ENCODE peak calls at places on chromosomes 5 and 9, in six cellular contexts. R is Caki2, J is heart left ventricle, N is stomach, C is EH, E is bronchial epithelial cell. I is an unnamed sample.

GRCh38 chr5:128111818-128112448 is 28.4 kb downstream of the SLC12A2 start:
- DNase-seq in R (peak), C (peak), E (peak), N (no peak), J (no peak), I (peak)

GRCh38 chr9:107308461-107308860 is 25.4 kb downstream of the RAD23B start:
- DNase-seq in E (no peak), R (no peak), N (no peak), C (no peak), J (no peak), I (no peak)

GRCh38 chr5:80884851-80885697 is 75.1 kb upstream of the RASGRF2 start:
- DNase-seq in E (peak), R (no peak), C (peak), N (no peak), J (no peak), I (peak)

GRCh38 chr5:143886621-143887301 is 74.8 kb downstream of the HMHB1 start:
- DNase-seq in C (no peak), R (no peak), E (no peak), N (no peak), J (no peak), I (no peak)

GRCh38 chr9:121369595-121370265 is at the start of gene STOM:
- DNase-seq in R (no peak), E (peak), N (peak), C (peak), J (peak), I (peak)

GRCh38 chr5:142644640-142645361 is 41.1 kb downstream of the FGF1 start:
- DNase-seq in J (no peak), N (no peak), C (peak), R (peak), E (peak), I (peak)

GRCh38 chr9:97382099-97382718 is 29.7 kb upstream of the TDRD7 start:
- DNase-seq in J (no peak), E (no peak), R (peak), N (no peak), C (no peak), I (peak)

GRCh38 chr5:25754895-25755294 is 1110.1 kb upstream of the CDH10 start:
- DNase-seq in E (no peak), C (no peak), R (peak), J (no peak), N (no peak), I (peak)

GRCh38 chr5:71937906-71938698 is 169.2 kb upstream of the MAP1B start:
- DNase-seq in J (no peak), R (no peak), E (no peak), C (peak), N (no peak), I (no peak)

GRCh38 chr5:19917588-19917987 is 70.4 kb downstream of the CDH18 start:
- DNase-seq in E (no peak), R (no peak), C (no peak), J (no peak), N (no peak), I (no peak)

GRCh38 chr5:176743136-176743827 is 67.1 kb upstream of the UNC5A start:
- DNase-seq in E (no peak), J (peak), N (no peak), R (no peak), C (no peak), I (no peak)

I was measured in fibroblast of mammary gland.